ENCODE peak calls at places on chromosomes 6 and 20, in six cellular contexts. I is H1, B is SK-N-SH, J is HepG2, O is GM12878, K is HCT116. V is an unnamed sample.

GRCh38 chr20:46137816-46138215 is 19.7 kb downstream of the CD40 start:
- DNase-seq in I (no peak), B (no peak), J (no peak), O (no peak), K (no peak), V (no peak)

GRCh38 chr6:139960676-139961075 is 586.2 kb upstream of the CITED2 start:
- DNase-seq in I (no peak), B (no peak), J (no peak), O (no peak), K (no peak), V (no peak)

GRCh38 chr20:55538261-55538908 is 466.9 kb downstream of the CBLN4 start:
- DNase-seq in I (no peak), B (no peak), J (no peak), O (no peak), K (no peak), V (no peak)

GRCh38 chr6:38644951-38645350 is 5.2 kb upstream of the BTBD9 start:
- DNase-seq in I (no peak), B (no peak), J (no peak), O (no peak), K (no peak), V (no peak)

GRCh38 chr6:62246087-62246486 is 39.9 kb downstream of the KHDRBS2 start:
- DNase-seq in I (no peak), B (no peak), J (no peak), O (no peak), K (no peak), V (no peak)

GRCh38 chr6:161066511-161066910 is 74.9 kb downstream of the MAP3K4 start:
- DNase-seq in I (no peak), B (no peak), J (no peak), O (no peak), K (no peak), V (no peak)

GRCh38 chr20:19419420-19419819 is 207.0 kb downstream of the SLC24A3 start:
- DNase-seq in I (no peak), B (no peak), J (no peak), O (no peak), K (no peak), V (no peak)

GRCh38 chr20:11716239-11716944 is 201.3 kb upstream of the BTBD3 start:
- DNase-seq in I (no peak), B (peak), J (peak), O (no peak), K (peak), V (no peak)

GRCh38 chr20:25292176-25292891 is 44.4 kb downstream of the PYGB start:
- DNase-seq in I (no peak), B (no peak), J (no peak), O (no peak), K (no peak), V (no peak)

GRCh38 chr6:30463651-30464618 is 25.4 kb upstream of the HLA-E start:
- DNase-seq in I (no peak), B (no peak), J (peak), O (peak), K (no peak), V (no peak)

GRCh38 chr6:4820704-4821276 is 44.6 kb downstream of the CDYL start:
- DNase-seq in I (no peak), B (no peak), J (no peak), O (no peak), K (no peak), V (no peak)

GRCh38 chr6:13922750-13923149 is 2.0 kb upstream of the RNF182 start:
- DNase-seq in I (no peak), B (no peak), J (no peak), O (no peak), K (no peak), V (no peak)

GRCh38 chr6:13918686-13919085 is 6.1 kb upstream of the RNF182 start:
- DNase-seq in I (no peak), B (no peak), J (no peak), O (no peak), K (no peak), V (no peak)

GRCh38 chr6:13923527-13924145 is 1.1 kb upstream of the RNF182 start:
- DNase-seq in I (no peak), B (no peak), J (no peak), O (no peak), K (no peak), V (no peak)

GRCh38 chr6:13919861-13920260 is 4.9 kb upstream of the RNF182 start:
- DNase-seq in I (no peak), B (no peak), J (no peak), O (no peak), K (no peak), V (no peak)

DNA sequence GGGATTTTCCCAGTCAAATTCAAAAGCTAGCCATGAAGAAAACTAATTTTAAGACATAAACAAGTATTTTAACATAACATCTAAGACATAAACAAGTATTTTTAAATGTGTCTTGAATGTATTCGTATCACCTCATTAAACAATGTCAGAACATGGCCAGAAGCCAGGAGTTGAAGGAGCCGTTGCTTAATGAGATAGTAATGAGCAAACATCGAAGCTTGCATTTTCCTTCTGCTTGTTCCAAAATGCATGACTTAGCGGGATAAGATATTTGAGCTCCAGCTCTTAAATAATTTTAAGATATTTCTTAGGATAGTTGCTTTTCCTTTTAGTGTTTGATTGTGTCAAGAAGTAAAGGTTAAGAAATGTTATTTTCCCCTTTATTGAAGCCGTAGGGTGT is 4.2 kb upstream of the RNF182 start:
- DNase-seq in I (no peak), B (no peak), J (no peak), O (no peak), K (no peak), V (no peak)
- TF ChIP-seq SIN3A in I (no peak), B (no peak), J (no peak), O (no peak), K (no peak), V (no peak)

DNA sequence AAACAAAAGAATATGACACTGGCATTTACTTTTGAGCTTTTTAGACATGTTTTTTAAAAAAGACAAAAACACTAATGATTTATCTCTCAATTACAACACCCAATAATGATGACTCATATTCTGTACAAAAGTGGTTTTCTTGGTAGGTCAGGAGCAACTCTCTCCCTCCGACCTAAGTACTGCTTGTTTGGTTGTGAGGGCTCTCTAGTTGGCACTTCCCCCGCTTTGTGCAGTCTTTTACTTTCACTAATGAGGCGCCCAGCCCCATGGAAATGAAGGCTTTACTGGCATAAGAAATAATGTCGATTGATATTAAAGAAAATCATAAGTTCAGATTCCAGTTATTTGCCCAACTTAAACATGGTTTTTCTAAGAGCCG is 1.3 kb downstream of the KPNA5 start:
- DNase-seq in I (no peak), B (peak), J (no peak), O (peak), K (no peak), V (no peak)
- TF ChIP-seq POLR2AphosphoS5 in I (no peak), B (no peak), J (no peak), O (no peak), K (no peak), V (no peak)

DNA sequence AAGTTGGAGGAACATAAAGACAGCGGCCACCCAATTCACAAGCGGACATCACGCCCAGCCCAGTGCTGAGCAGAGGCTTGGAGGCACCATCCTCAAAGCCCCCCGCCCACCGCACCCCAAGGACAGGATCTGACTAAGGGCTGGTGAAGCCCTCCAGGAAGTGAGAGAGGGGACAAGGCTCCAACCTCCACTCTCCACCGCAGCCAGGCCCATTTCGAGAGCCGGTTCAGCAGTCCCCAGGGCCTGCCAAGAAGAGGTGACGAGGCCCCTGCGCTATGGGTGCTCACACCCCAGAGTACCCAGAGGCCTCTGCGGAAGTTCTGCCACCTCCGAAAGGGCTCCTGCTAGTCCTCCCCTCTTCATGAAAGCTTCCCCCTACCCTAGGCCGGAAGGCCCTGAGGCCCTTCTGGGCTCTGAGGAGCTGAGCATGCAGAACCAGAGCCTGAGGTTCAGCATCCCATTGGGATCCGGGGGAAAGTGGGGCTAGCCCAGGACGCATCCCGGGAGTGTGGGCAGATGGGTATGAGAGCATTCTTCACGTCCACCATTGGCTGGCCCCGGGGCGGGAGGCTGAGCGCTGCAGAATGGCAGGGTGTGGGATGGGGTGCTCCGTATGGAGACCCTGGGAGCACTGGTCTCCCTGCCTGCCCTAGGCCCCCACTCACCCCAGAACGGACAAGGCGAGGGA is 2.5 kb downstream of the GRM4 start:
- DNase-seq in I (no peak), B (no peak), J (no peak), O (no peak), K (no peak), V (no peak)
- TF ChIP-seq SIN3A in I (no peak), B (no peak), J (no peak), O (no peak), K (no peak), V (no peak)

DNA sequence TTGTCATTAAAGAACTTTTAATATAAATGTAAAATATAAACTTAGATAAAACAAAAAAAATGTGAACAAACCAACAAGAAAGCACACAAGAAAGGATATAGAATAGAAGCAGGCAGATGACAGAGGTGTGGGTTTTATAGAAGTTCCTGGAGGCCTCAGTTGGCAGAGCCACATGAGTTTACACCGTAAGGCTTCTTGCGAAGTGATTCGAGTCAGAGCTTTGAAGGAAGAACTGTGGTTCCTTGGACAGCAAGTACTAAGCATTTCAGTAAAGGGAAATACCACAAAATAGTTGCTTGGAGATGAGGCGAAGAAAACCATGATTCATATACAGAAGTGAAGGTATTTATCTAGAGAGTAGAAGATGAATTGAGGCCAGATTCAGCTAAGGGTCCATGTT is 207.9 kb upstream of the EYA4 start:
- DNase-seq in I (no peak), B (no peak), J (no peak), O (no peak), K (no peak), V (no peak)
- TF ChIP-seq POLR2AphosphoS5 in I (no peak), B (no peak), J (no peak), O (no peak), K (no peak), V (no peak)

DNA sequence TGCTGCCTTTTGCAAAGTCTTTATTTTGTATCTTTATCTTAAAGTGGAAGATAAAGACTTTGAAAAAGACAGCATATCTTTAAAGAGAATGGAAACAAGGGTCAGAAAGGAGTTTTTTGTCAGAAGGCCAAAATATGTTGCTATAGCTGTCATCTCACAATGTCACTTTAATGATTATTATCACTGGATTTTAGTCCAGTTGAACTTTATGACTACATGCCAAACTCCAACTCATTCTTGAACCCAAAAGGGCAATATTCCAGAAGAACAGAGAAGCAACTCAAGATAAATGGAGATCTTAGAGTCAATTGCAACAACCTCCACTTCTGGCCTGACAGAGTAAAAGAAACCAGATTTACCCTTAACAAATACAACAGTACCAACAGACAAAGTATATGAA is 47.3 kb upstream of the CLIC5 start:
- DNase-seq in I (no peak), B (no peak), J (no peak), O (no peak), K (no peak), V (no peak)
- TF ChIP-seq SIN3A in I (no peak), B (no peak), J (no peak), O (no peak), K (no peak), V (no peak)

GRCh38 chr6:166624275-166624674 is 2.8 kb downstream of the RPS6KA2 start:
- DNase-seq in I (no peak), B (no peak), J (no peak), O (no peak), K (no peak), V (no peak)
- TF ChIP-seq POLR2AphosphoS5 in I (no peak), B (no peak), J (no peak), O (no peak), K (no peak), V (no peak)

DNA sequence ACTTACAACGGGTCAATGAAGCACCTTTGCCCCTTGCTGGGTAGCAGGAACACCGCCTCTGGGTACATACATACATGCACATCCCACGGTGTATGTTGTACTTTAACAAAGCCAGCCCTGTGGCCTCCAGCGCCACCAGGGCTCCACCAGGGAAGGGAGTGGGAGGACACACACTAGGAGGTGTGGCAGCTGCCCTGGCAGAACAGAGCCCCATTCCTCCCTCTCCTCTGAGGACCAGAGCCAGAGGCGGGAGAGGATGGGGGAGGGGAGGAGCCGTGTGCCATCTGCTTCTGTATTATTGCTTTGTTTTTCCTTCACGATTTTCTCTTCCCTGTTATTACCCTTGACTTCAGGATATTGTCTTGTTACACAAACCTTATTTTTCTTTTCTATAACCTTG is 105.8 kb upstream of the TRAF3IP2 start:
- DNase-seq in I (no peak), B (peak), J (no peak), O (no peak), K (no peak), V (no peak)
- TF ChIP-seq SIN3A in I (no peak), B (no peak), J (no peak), O (no peak), K (no peak), V (no peak)

V was measured in Panc1.